ENCODE peak calls at places on chromosomes 2 and 18, in six cellular contexts. E is hepatocyte, A is GM23248, D is neuronal stem cell, T is neural progenitor cell, H is K562. J is an unnamed sample.

GRCh38 chr18:41690332-41691110 is 264.5 kb upstream of the PIK3C3 start:
- DNase-seq in E (no peak), A (no peak), D (no peak), T (no peak), H (no peak), J (no peak)

GRCh38 chr2:216534809-216535208 is 36.2 kb downstream of the RPL37A start:
- DNase-seq in E (no peak), A (no peak), D (no peak), T (no peak), H (no peak), J (no peak)

GRCh38 chr2:109064660-109065306 is 64.2 kb upstream of the SH3RF3 start:
- DNase-seq in E (no peak), A (no peak), D (no peak), T (no peak), H (no peak), J (no peak)

GRCh38 chr2:71340176-71340575 is 8.6 kb downstream of the ZNF638 start:
- DNase-seq in E (no peak), A (no peak), D (no peak), T (no peak), H (no peak), J (no peak)

GRCh38 chr2:223692227-223692947 is 90.2 kb upstream of the SCG2 start:
- DNase-seq in E (peak), A (peak), D (peak), T (peak), H (peak), J (peak)

GRCh38 chr2:96985181-96985580 is 1.2 kb downstream of the FAM178B start:
- DNase-seq in E (no peak), A (no peak), D (no peak), T (peak), H (no peak), J (peak)

GRCh38 chr2:72204156-72204781 is 56.6 kb upstream of the CYP26B1 start:
- DNase-seq in E (peak), A (no peak), D (no peak), T (no peak), H (no peak), J (no peak)

GRCh38 chr2:11305958-11306357 is 38.5 kb downstream of the ROCK2 start:
- DNase-seq in E (peak), A (peak), D (no peak), T (no peak), H (no peak), J (no peak)

GRCh38 chr2:48406096-48406495 is 123.9 kb upstream of the STON1 start:
- DNase-seq in E (no peak), A (no peak), D (no peak), T (no peak), H (no peak), J (no peak)

GRCh38 chr2:224221455-224221913 is 180.4 kb downstream of the FAM124B start:
- DNase-seq in E (peak), A (peak), D (peak), T (peak), H (no peak), J (peak)

GRCh38 chr2:238471-239268 is 25.2 kb downstream of the SH3YL1 start:
- DNase-seq in E (no peak), A (no peak), D (no peak), T (no peak), H (no peak), J (no peak)
- H3K4me2 ChIP-seq in E (no peak), A (no peak), D (no peak), T (no peak), H (no peak), J (no peak)

GRCh38 chr2:85468704-85469349 is 50.3 kb downstream of the SH2D6 start:
- DNase-seq in E (peak), A (peak), D (no peak), T (peak), H (peak), J (peak)
- H3K4me2 ChIP-seq in E (peak), A (no peak), D (no peak), T (no peak), H (peak), J (no peak)

GRCh38 chr2:130243359-130243758 is 45.1 kb upstream of the TUBA3E start:
- DNase-seq in E (no peak), A (no peak), D (no peak), T (no peak), H (no peak), J (no peak)

GRCh38 chr2:130245976-130246375 is 47.7 kb upstream of the TUBA3E start:
- DNase-seq in E (no peak), A (no peak), D (no peak), T (no peak), H (no peak), J (peak)

GRCh38 chr2:130246430-130246829 is 48.2 kb upstream of the TUBA3E start:
- DNase-seq in E (no peak), A (no peak), D (no peak), T (no peak), H (no peak), J (no peak)

DNA sequence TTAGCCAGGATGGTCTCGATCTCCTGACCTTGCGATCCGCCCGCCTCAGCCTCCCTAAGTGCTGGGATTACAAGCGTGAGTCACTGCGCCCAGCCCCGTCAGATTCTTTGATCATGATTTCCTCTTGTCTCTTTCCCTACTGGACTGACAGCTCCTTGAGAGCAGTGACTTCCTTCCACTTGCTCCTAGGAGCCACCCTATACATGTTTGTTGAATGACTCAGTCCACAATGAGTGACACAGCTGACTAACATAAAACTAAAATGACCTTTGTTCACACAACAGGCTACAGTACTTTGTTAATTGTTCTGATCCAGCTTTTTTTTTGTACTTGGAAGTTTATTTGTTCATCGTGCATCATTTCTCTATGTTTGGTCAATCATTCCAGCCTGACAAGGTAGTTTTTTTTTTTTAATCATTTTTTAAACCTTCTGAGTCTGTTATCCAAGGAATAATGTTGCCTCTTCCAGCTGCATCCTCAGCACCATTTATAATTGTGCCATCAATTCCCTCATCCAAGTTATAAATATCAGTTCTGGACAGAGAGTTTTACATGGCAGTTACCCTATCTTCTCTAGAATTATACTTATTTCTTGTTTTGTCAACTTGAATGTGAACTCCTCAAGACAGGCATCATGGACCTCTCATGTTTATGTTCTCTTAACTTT is 42.9 kb upstream of the TUBA3E start:
- DNase-seq in E (peak), A (no peak), D (no peak), T (no peak), H (peak), J (peak)
- H3K4me2 ChIP-seq in E (no peak), A (no peak), D (no peak), T (no peak), H (no peak), J (no peak)

GRCh38 chr2:112794131-112794733 is 9.9 kb upstream of the IL1A start:
- DNase-seq in E (peak), A (peak), D (no peak), T (no peak), H (peak), J (peak)

GRCh38 chr2:112799291-112799975 is 15.1 kb upstream of the IL1A start:
- DNase-seq in E (no peak), A (no peak), D (no peak), T (no peak), H (no peak), J (no peak)

GRCh38 chr2:112794841-112795240 is 10.5 kb upstream of the IL1A start:
- DNase-seq in E (no peak), A (no peak), D (no peak), T (no peak), H (no peak), J (no peak)

GRCh38 chr2:112793449-112793978 is 9.2 kb upstream of the IL1A start:
- DNase-seq in E (no peak), A (peak), D (no peak), T (no peak), H (no peak), J (no peak)

GRCh38 chr2:112795720-112796119 is 11.4 kb upstream of the IL1A start:
- DNase-seq in E (peak), A (no peak), D (no peak), T (no peak), H (no peak), J (peak)
- H3K4me2 ChIP-seq in E (no peak), A (no peak), D (no peak), T (no peak), H (no peak), J (no peak)

GRCh38 chr2:156565066-156565710 is 129.0 kb downstream of the GPD2 start:
- DNase-seq in E (no peak), A (peak), D (no peak), T (peak), H (no peak), J (peak)
- H3K4me2 ChIP-seq in E (no peak), A (peak), D (no peak), T (peak), H (no peak), J (no peak)

DNA sequence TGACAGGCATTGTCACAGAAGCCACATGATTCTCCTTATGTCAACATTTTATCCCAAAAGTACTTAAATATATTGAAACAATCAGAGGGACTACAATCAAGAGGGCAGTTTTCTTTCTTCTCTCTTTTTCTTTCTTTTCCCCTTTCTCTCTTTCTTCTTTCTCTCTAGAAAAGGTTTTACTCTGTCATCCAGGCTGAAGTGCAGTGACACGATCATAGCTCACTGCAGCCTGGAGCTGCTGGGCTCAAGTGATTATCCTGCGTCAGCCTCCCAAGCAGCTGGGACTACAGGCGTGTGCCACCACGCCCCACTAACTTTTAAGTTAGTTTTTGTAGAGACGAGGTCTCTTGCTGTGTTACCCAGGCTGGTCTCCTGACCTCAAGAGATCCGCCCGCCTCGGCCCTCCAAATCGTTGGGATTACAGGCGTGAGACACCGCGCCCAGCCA is 1.0 kb upstream of the PRKD3 start:
- DNase-seq in E (no peak), A (no peak), D (no peak), T (no peak), H (no peak), J (no peak)
- H3K4me2 ChIP-seq in E (peak), A (peak), D (no peak), T (no peak), H (peak), J (peak)